ENCODE peak calls at places on chromosomes 11 and 22, in nine cellular contexts. T is sigmoid colon; N is left ventricle myocardium inferior; G is heart right ventricle; F is heart left ventricle; D is body of pancreas; B is upper lobe of right lung; V is CD8-positive, alpha-beta memory T cell; K is uterus. M is an unnamed sample.

GRCh38 chr11:76568621-76569020 is 101.9 kb downstream of the LRRC32 start:
- DNase-seq in T (no peak), N (no peak), G (no peak), F (no peak), D (no peak), B (no peak), V (no peak), K (no peak), M (no peak)

GRCh38 chr11:2137202-2138071 is 1.8 kb downstream of the IGF2 start:
- DNase-seq in T (no peak), N (peak; percentile 71), G (peak; percentile 72), F (peak; percentile 74), D (no peak), B (no peak), V (no peak), K (peak; percentile 72), M (peak; percentile 55)

GRCh38 chr11:36899796-36900195 is 301.8 kb upstream of the RAG2 start:
- DNase-seq in T (no peak), N (no peak), G (no peak), F (no peak), D (no peak), B (no peak), V (no peak), K (no peak), M (no peak)

GRCh38 chr11:80593981-80594380 is 1153.2 kb upstream of the TENM4 start:
- DNase-seq in T (no peak), N (no peak), G (no peak), F (no peak), D (no peak), B (no peak), V (no peak), K (no peak), M (no peak)

GRCh38 chr11:14554959-14555358 is 34.8 kb upstream of the PSMA1 start:
- DNase-seq in T (no peak), N (no peak), G (no peak), F (no peak), D (no peak), B (no peak), V (peak; percentile 84), K (no peak), M (no peak)

GRCh38 chr11:65637794-65638317 is at the start of gene SIPA1:
- DNase-seq in T (peak; percentile 86), N (peak; percentile 79), G (peak; percentile 85), F (peak; percentile 85), D (peak; percentile 77), B (peak; percentile 87), V (peak; percentile 77), K (peak; percentile 83), M (peak; percentile 92)

GRCh38 chr11:11416917-11417316 is 63.9 kb upstream of the CSNK2A3 start:
- DNase-seq in T (no peak), N (no peak), G (no peak), F (no peak), D (no peak), B (no peak), V (no peak), K (no peak), M (no peak)

GRCh38 chr11:13391217-13391616 is 71.8 kb downstream of the BTBD10 start:
- DNase-seq in T (no peak), N (no peak), G (no peak), F (no peak), D (no peak), B (no peak), V (no peak), K (no peak), M (no peak)

GRCh38 chr11:36361472-36361871 is 65.4 kb downstream of the PRR5L start:
- DNase-seq in T (no peak), N (no peak), G (no peak), F (no peak), D (no peak), B (no peak), V (no peak), K (no peak), M (no peak)

GRCh38 chr22:31223786-31224191 is 11.7 kb downstream of the LIMK2 start:
- DNase-seq in T (no peak), N (no peak), G (no peak), F (no peak), D (no peak), B (no peak), V (no peak), K (no peak), M (no peak)

GRCh38 chr11:8964324-8965320 is at the start of gene TMEM9B:
- DNase-seq in T (peak; percentile 94), N (peak; percentile 90), G (peak; percentile 90), F (peak; percentile 96), D (peak; percentile 91), B (peak; percentile 97), V (peak; percentile 82), K (peak; percentile 88), M (peak; percentile 96)

GRCh38 chr11:14308114-14308896 is 50.7 kb downstream of the RRAS2 start:
- DNase-seq in T (no peak), N (no peak), G (no peak), F (no peak), D (no peak), B (no peak), V (peak; percentile 18), K (no peak), M (no peak)

GRCh38 chr11:115612331-115612730 is 108.1 kb upstream of the CADM1 start:
- DNase-seq in T (no peak), N (no peak), G (no peak), F (no peak), D (no peak), B (no peak), V (no peak), K (no peak), M (no peak)

GRCh38 chr22:21948390-21948789 is 4.3 kb downstream of the PPM1F start:
- DNase-seq in T (no peak), N (no peak), G (no peak), F (no peak), D (no peak), B (no peak), V (no peak), K (no peak), M (no peak)

GRCh38 chr11:126997641-126998040 is 2.9 kb downstream of the KIRREL3 start:
- DNase-seq in T (no peak), N (no peak), G (no peak), F (no peak), D (no peak), B (no peak), V (no peak), K (no peak), M (no peak)

GRCh38 chr11:27212248-27212780 is 150.7 kb downstream of the CCDC34 start:
- DNase-seq in T (no peak), N (no peak), G (no peak), F (no peak), D (no peak), B (no peak), V (no peak), K (no peak), M (no peak)

GRCh38 chr11:27215471-27216267 is 147.3 kb downstream of the CCDC34 start:
- DNase-seq in T (no peak), N (peak; percentile 34), G (peak; percentile 49), F (peak; percentile 42), D (peak; percentile 25), B (peak; percentile 76), V (no peak), K (peak; percentile 33), M (no peak)

GRCh38 chr11:27213232-27213660 is 149.8 kb downstream of the CCDC34 start:
- DNase-seq in T (no peak), N (no peak), G (no peak), F (no peak), D (no peak), B (no peak), V (no peak), K (no peak), M (no peak)

GRCh38 chr11:27216268-27217149 is 146.5 kb downstream of the CCDC34 start:
- DNase-seq in T (peak; percentile 86), N (peak; percentile 81), G (peak; percentile 75), F (peak; percentile 84), D (peak; percentile 64), B (peak; percentile 66), V (no peak), K (peak; percentile 70), M (no peak)

GRCh38 chr11:27214713-27215112 is 148.3 kb downstream of the CCDC34 start:
- DNase-seq in T (no peak), N (no peak), G (no peak), F (no peak), D (no peak), B (no peak), V (no peak), K (no peak), M (no peak)
- H3K36me3 ChIP-seq in T (no peaks in the 10 kb centered on the region), N (no peaks in the 10 kb centered on the region), G (no peaks in the 10 kb centered on the region), F (no peaks in the 10 kb centered on the region), D (no peaks in the 10 kb centered on the region), B (no peaks in the 10 kb centered on the region), V (no peaks in the 10 kb centered on the region), K (no peaks in the 10 kb centered on the region), M (no peaks in the 10 kb centered on the region)

GRCh38 chr22:39281126-39281525 is 36.3 kb upstream of the PDGFB start:
- DNase-seq in T (no peak), N (no peak), G (no peak), F (no peak), D (no peak), B (no peak), V (no peak), K (no peak), M (no peak)
- H3K27ac ChIP-seq in T (no peak overlapping the region), N (peak overlapping the region; percentile 86), G (peak overlapping the region; percentile 20), F (no peak overlapping the region), D (no peak overlapping the region), B (peak overlapping the region; percentile 82), V (no peak overlapping the region), K (no peak overlapping the region), M (no peak overlapping the region)

GRCh38 chr11:134216816-134217215 is 7.0 kb downstream of the NCAPD3 start:
- DNase-seq in T (no peak), N (no peak), G (no peak), F (no peak), D (no peak), B (no peak), V (no peak), K (no peak), M (no peak)
- H3K36me3 ChIP-seq in T (peaks cover 24% of the 10 kb centered on the region), N (peaks cover 47% of the 10 kb centered on the region), G (no peaks in the 10 kb centered on the region), F (no peaks in the 10 kb centered on the region), D (no peaks in the 10 kb centered on the region), B (peaks cover 28% of the 10 kb centered on the region), V (no peaks in the 10 kb centered on the region), K (no peaks in the 10 kb centered on the region), M (no peaks in the 10 kb centered on the region)

GRCh38 chr11:69659591-69659990 is 15.6 kb downstream of the LTO1 start:
- DNase-seq in T (no peak), N (no peak), G (no peak), F (no peak), D (no peak), B (peak; percentile 37), V (no peak), K (no peak), M (peak; percentile 50)

GRCh38 chr11:69658606-69659450 is 16.3 kb downstream of the LTO1 start:
- DNase-seq in T (no peak), N (no peak), G (no peak), F (no peak), D (no peak), B (peak; percentile 40), V (no peak), K (no peak), M (peak; percentile 35)

GRCh38 chr11:69657456-69657910 is 16.5 kb downstream of the CCND1 start:
- DNase-seq in T (no peak), N (no peak), G (no peak), F (no peak), D (no peak), B (peak; percentile 58), V (no peak), K (no peak), M (peak; percentile 33)

GRCh38 chr11:69656536-69657455 is 15.8 kb downstream of the CCND1 start:
- DNase-seq in T (peak; percentile 60), N (no peak), G (no peak), F (no peak), D (no peak), B (peak; percentile 35), V (no peak), K (no peak), M (peak; percentile 52)

GRCh38 chr11:69657911-69658605 is 17.1 kb downstream of the LTO1 start:
- DNase-seq in T (no peak), N (no peak), G (no peak), F (no peak), D (no peak), B (peak; percentile 52), V (no peak), K (no peak), M (peak; percentile 69)
- H3K27ac ChIP-seq in T (no peak overlapping the region), N (no peak overlapping the region), G (no peak overlapping the region), F (no peak overlapping the region), D (no peak overlapping the region), B (no peak overlapping the region), V (no peak overlapping the region), K (no peak overlapping the region), M (no peak overlapping the region)